ENCODE peak calls at places on chromosomes 12 and 14, in six cellular contexts. U is CD4-positive, CD25-positive, alpha-beta regulatory T cell; C is mesenchymal stem cell; M is colonic mucosa; O is GM06990; X is heart left ventricle. P is an unnamed sample.

GRCh38 chr14:89288114-89288513 is 128.9 kb downstream of the FOXN3 start:
- DNase-seq in U (no peak), C (no peak), M (no peak), O (no peak), X (no peak), P (no peak)

GRCh38 chr14:54333511-54333910 is 63.3 kb upstream of the CDKN3 start:
- DNase-seq in U (no peak), C (no peak), M (no peak), O (no peak), X (no peak), P (no peak)

GRCh38 chr12:67940780-67941243 is 48.4 kb upstream of the IFNG-AS1 start:
- DNase-seq in U (no peak), C (peak; percentile 65), M (peak; percentile 33), O (no peak), X (no peak), P (no peak)

GRCh38 chr14:102499401-102500189 is 10.0 kb downstream of the ANKRD9 start:
- DNase-seq in U (no peak), C (no peak), M (no peak), O (no peak), X (peak; percentile 83), P (no peak)

GRCh38 chr12:57057037-57057436 is 7.1 kb upstream of the MYO1A start:
- DNase-seq in U (no peak), C (no peak), M (no peak), O (no peak), X (no peak), P (no peak)

GRCh38 chr12:48815281-48816110 is 2.8 kb upstream of the CACNB3 start:
- DNase-seq in U (no peak), C (peak; percentile 90), M (peak; percentile 92), O (no peak), X (peak; percentile 79), P (peak; percentile 91)

GRCh38 chr12:101298426-101298825 is 18.5 kb downstream of the UTP20 start:
- DNase-seq in U (no peak), C (peak; percentile 6), M (no peak), O (no peak), X (no peak), P (no peak)

GRCh38 chr12:61563640-61564039 is 696.6 kb upstream of the USP15 start:
- DNase-seq in U (no peak), C (no peak), M (peak; percentile 17), O (no peak), X (no peak), P (no peak)

GRCh38 chr12:74983917-74984316 is 225.7 kb downstream of the KCNC2 start:
- DNase-seq in U (no peak), C (no peak), M (no peak), O (no peak), X (no peak), P (no peak)

GRCh38 chr14:98234208-98234607 is 1037.8 kb downstream of the BCL11B start:
- DNase-seq in U (no peak), C (no peak), M (no peak), O (no peak), X (no peak), P (no peak)

GRCh38 chr14:21455592-21455911 is 371 bp downstream of the CHD8 start:
- DNase-seq in U (no peak), C (no peak), M (no peak), O (no peak), X (no peak), P (no peak)

GRCh38 chr14:95891742-95892141 is 15.1 kb downstream of the TUNAR start:
- DNase-seq in U (no peak), C (no peak), M (no peak), O (no peak), X (no peak), P (no peak)

GRCh38 chr14:41285193-41285748 is 321.4 kb upstream of the LRFN5 start:
- DNase-seq in U (no peak), C (peak; percentile 56), M (no peak), O (no peak), X (peak; percentile 8), P (no peak)

GRCh38 chr14:28121512-28122297 is 644.9 kb upstream of the FOXG1 start:
- DNase-seq in U (no peak), C (no peak), M (no peak), O (no peak), X (no peak), P (peak; percentile 18)

GRCh38 chr14:93712079-93712837 is 76.0 kb downstream of the PRIMA1 start:
- DNase-seq in U (no peak), C (no peak), M (peak; percentile 2), O (no peak), X (no peak), P (peak; percentile 52)

GRCh38 chr14:71235865-71236264 is 328.6 kb downstream of the PCNX1 start:
- DNase-seq in U (no peak), C (no peak), M (no peak), O (no peak), X (peak; percentile 54), P (peak; percentile 22)

GRCh38 chr12:3931721-3932120 is 58.5 kb upstream of the PARP11 start:
- DNase-seq in U (no peak), C (no peak), M (no peak), O (no peak), X (no peak), P (no peak)

GRCh38 chr12:77124767-77125166 is 59.4 kb upstream of the E2F7 start:
- DNase-seq in U (no peak), C (no peak), M (no peak), O (peak; percentile 2), X (no peak), P (no peak)

GRCh38 chr12:30840715-30841114 is 85.8 kb upstream of the TSPAN11 start:
- DNase-seq in U (no peak), C (peak; percentile 38), M (no peak), O (no peak), X (no peak), P (peak; percentile 48)

GRCh38 chr12:124531281-124531745 is 36.1 kb downstream of the NCOR2 start:
- DNase-seq in U (no peak), C (peak; percentile 57), M (no peak), O (no peak), X (peak; percentile 18), P (peak; percentile 80)

GRCh38 chr14:103191856-103192835 is 68.9 kb downstream of the TNFAIP2 start:
- DNase-seq in U (no peak), C (no peak), M (no peak), O (no peak), X (no peak), P (no peak)

GRCh38 chr12:24880732-24881131 is 68.2 kb downstream of the BCAT1 start:
- DNase-seq in U (no peak), C (no peak), M (no peak), O (no peak), X (no peak), P (no peak)

GRCh38 chr14:50964683-50965390 is 20.6 kb upstream of the PYGL start:
- DNase-seq in U (no peak), C (peak; percentile 92), M (peak; percentile 57), O (no peak), X (peak; percentile 44), P (no peak)

GRCh38 chr12:32139064-32139421 is 32.4 kb downstream of the BICD1 start:
- DNase-seq in U (peak; percentile 23), C (peak; percentile 73), M (peak; percentile 20), O (no peak), X (no peak), P (no peak)
- H3K4me3 ChIP-seq in U (peak overlapping the region; percentile 74), C (no peak overlapping the region), M (no peak overlapping the region), O (peak overlapping the region; percentile 56), X (no peak overlapping the region), P (no peak overlapping the region)

GRCh38 chr14:74474376-74474775 is 18.7 kb downstream of the NPC2 start:
- DNase-seq in U (no peak), C (no peak), M (no peak), O (no peak), X (no peak), P (no peak)
- H3K36me3 ChIP-seq in U (peaks cover 6% of the 10 kb centered on the region), C (peaks cover 35% of the 10 kb centered on the region), M (no peaks in the 10 kb centered on the region), O (no peaks in the 10 kb centered on the region), X (peaks cover 59% of the 10 kb centered on the region), P (peaks cover 5% of the 10 kb centered on the region)

GRCh38 chr12:65121956-65122469 is 908 bp upstream of the WIF1 start:
- DNase-seq in U (no peak), C (no peak), M (no peak), O (peak; percentile 5), X (no peak), P (no peak)
- H3K27me3 ChIP-seq in U (peaks cover 56% of the 10 kb centered on the region), C (peaks cover 56% of the 10 kb centered on the region), M (peaks cover 36% of the 10 kb centered on the region), O (peaks cover 1% of the 10 kb centered on the region), X (peaks cover 41% of the 10 kb centered on the region), P (peaks cover 36% of the 10 kb centered on the region)

DNA sequence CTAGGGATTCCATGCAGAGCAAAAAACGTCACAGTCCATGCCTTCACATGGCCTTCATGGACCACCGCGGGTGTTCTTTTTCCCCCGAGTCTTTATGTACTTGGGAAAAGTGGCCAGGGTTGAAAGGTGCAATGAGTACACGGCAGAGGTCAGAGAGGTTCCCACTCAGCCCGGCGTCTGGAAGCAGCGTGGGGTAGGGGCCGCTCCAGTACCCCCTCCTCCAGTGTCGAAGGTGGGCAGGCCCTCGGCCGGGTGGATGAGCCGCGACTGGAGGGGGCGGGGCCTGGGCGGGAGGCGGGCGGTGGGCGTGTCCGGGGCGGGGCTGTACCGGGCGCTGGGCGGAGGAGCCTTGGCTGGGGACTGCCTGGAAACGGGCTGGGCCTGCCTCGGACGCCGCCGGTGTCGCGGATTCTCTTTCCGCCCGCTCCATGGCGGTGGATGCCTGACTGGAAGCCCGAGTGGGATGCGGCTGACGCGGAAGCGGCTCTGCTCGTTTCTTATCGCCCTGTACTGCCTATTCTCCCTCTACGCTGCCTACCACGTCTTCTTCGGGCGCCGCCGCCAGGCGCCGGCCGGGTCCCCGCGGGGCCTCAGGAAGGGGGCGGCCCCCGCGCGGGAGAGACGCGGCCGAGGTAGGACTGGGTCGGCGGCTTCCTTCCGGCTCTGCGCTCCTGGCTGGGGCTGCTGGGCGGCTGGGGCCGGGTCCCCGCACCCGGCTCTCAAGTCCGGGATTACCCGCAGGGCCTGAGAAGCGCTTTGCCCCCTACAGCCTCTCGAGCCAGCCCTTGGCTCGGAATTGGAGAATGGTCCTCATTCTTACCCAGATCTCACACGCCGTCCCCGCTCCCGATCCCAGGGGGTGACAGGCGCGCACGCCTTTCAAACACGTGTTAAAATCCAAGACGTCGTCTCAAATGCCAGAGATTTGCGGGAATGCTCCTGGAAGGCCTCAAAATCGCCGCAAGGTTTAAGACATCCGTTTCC is at the start of gene RXYLT1:
- DNase-seq in U (peak; percentile 83), C (peak; percentile 83), M (peak; percentile 88), O (peak; percentile 91), X (peak; percentile 89), P (peak; percentile 93)
- H3K4me3 ChIP-seq in U (peak within 1 kb of the TSS; percentile 93), C (peak within 1 kb of the TSS; percentile 85), M (peak within 1 kb of the TSS; percentile 88), O (peak within 1 kb of the TSS; percentile 93), X (peak within 1 kb of the TSS; percentile 77), P (peak within 1 kb of the TSS; percentile 90)

DNA sequence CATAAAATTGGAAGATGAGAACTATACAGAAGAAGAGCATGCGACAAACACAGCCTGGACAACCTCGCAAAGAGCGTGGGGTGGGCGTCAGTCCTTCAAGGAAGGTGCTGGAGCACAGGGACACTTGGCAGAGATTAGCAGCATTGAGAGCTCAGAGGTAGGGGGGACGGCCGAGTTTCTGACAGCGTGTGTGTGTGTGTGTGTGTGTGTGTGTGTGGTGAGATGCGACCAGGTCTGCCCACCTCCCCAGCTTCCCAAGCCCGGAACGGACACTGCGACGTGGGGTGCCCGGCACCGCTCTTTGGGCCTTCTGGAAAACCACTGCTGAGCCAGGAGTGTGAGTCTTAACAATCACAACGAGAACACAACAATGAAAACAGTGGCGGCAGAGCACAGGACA is 17.9 kb upstream of the FBXO21 start:
- DNase-seq in U (no peak), C (no peak), M (no peak), O (no peak), X (no peak), P (no peak)
- H3K36me3 ChIP-seq in U (no peaks in the 10 kb centered on the region), C (no peaks in the 10 kb centered on the region), M (no peaks in the 10 kb centered on the region), O (no peaks in the 10 kb centered on the region), X (no peaks in the 10 kb centered on the region), P (no peaks in the 10 kb centered on the region)

GRCh38 chr14:61190341-61190740 is 90.8 kb downstream of the TMEM30B start:
- DNase-seq in U (no peak), C (no peak), M (no peak), O (no peak), X (no peak), P (no peak)
- H3K27me3 ChIP-seq in U (peaks cover 34% of the 10 kb centered on the region), C (no peaks in the 10 kb centered on the region), M (peaks cover 8% of the 10 kb centered on the region), O (no peaks in the 10 kb centered on the region), X (peaks cover 16% of the 10 kb centered on the region), P (no peaks in the 10 kb centered on the region)

GRCh38 chr12:119803391-119803791 is 73.7 kb downstream of the CIT start:
- DNase-seq in U (no peak), C (peak; percentile 50), M (no peak), O (no peak), X (no peak), P (peak; percentile 75)
- H3K4me3 ChIP-seq in U (no peak overlapping the region), C (peak overlapping the region; percentile 54), M (no peak overlapping the region), O (no peak overlapping the region), X (no peak overlapping the region), P (peak overlapping the region; percentile 16)